ENCODE peak calls at places on chromosome 14, in nine cellular contexts. D is SK-N-SH, A is brain microvascular endothelial cell, Y is pancreas, N is thoracic aorta, X is tibial artery, O is sigmoid colon, R is right atrium auricular region, V is cardiac muscle cell. M is an unnamed sample. For H3K36me3, the result is how much of the 10 kb centered on the place peaks cover.

GRCh38 chr14:92487513-92488133 is 26.0 kb upstream of the RIN3 start:
- DNase-seq in X (no peak), N (no peak), O (no peak), Y (no peak), A (no peak), R (peak), V (no peak), D (no peak), M (peak)

GRCh38 chr14:90489306-90489705 is 92.5 kb downstream of the CALM1 start:
- DNase-seq in R (no peak), D (no peak), Y (no peak), A (no peak), V (no peak), X (no peak), N (no peak), O (no peak), M (no peak)

GRCh38 chr14:55665067-55665700 is 85.2 kb downstream of the KTN1 start:
- DNase-seq in A (no peak), R (no peak), Y (no peak), N (no peak), O (no peak), V (no peak), X (no peak), D (no peak), M (no peak)

GRCh38 chr14:60639677-60640076 is 9.6 kb downstream of the SIX1 start:
- DNase-seq in O (no peak), N (no peak), A (no peak), V (no peak), R (no peak), Y (no peak), X (no peak), D (no peak), M (no peak)

GRCh38 chr14:60933920-60934655 is 46.8 kb downstream of the TRMT5 start:
- DNase-seq in R (no peak), X (no peak), N (no peak), D (no peak), O (no peak), A (no peak), V (no peak), Y (no peak), M (no peak)

GRCh38 chr14:80988742-80989429 is 33.5 kb downstream of the TSHR start:
- DNase-seq in X (no peak), V (no peak), R (no peak), A (peak), O (no peak), D (no peak), Y (no peak), N (no peak), M (no peak)

GRCh38 chr14:99562848-99563748 is 40.9 kb downstream of the CCDC85C start:
- DNase-seq in V (peak), D (peak), Y (peak), O (peak), X (no peak), R (peak), N (no peak), A (peak), M (peak)

GRCh38 chr14:59754256-59754655 is 116.3 kb downstream of the RTN1 start:
- DNase-seq in Y (no peak), O (no peak), X (no peak), V (no peak), R (no peak), N (no peak), D (no peak), A (no peak), M (no peak)

GRCh38 chr14:36362648-36363047 is 42.2 kb upstream of the MBIP start:
- DNase-seq in D (no peak), N (no peak), A (no peak), O (no peak), Y (no peak), R (no peak), X (no peak), V (no peak), M (no peak)

GRCh38 chr14:89212386-89213235 is 204.4 kb downstream of the FOXN3 start:
- DNase-seq in D (peak), Y (no peak), O (no peak), N (no peak), X (no peak), A (no peak), R (no peak), V (no peak), M (no peak)

GRCh38 chr14:86646688-86647687 is 1117.0 kb downstream of the FLRT2 start:
- DNase-seq in V (no peak), D (no peak), Y (no peak), R (no peak), X (no peak), O (no peak), N (no peak), A (no peak), M (no peak)

GRCh38 chr14:71714225-71714624 is 218.0 kb upstream of the RGS6 start:
- DNase-seq in V (no peak), R (no peak), A (peak), N (no peak), D (no peak), X (no peak), Y (no peak), O (no peak), M (no peak)

GRCh38 chr14:39303100-39303499 is 69.4 kb downstream of the MIA2 start:
- DNase-seq in N (no peak), R (no peak), D (no peak), Y (no peak), X (no peak), O (no peak), A (no peak), V (no peak), M (no peak)

GRCh38 chr14:60724080-60724618 is at the start of gene SIX4:
- DNase-seq in R (peak), N (peak), X (peak), O (peak), D (peak), V (peak), Y (peak), A (peak), M (peak)

GRCh38 chr14:78403278-78403815 is 233.2 kb downstream of the NRXN3 start:
- DNase-seq in A (peak), R (no peak), O (no peak), D (no peak), Y (no peak), N (no peak), X (no peak), V (no peak), M (no peak)

GRCh38 chr14:73888460-73888725 is 1.7 kb downstream of the ZNF410 start:
- DNase-seq in R (no peak), N (no peak), O (no peak), A (no peak), V (no peak), D (no peak), X (no peak), Y (no peak), M (no peak)

GRCh38 chr14:59154383-59154782 is 34.1 kb upstream of the DAAM1 start:
- DNase-seq in V (no peak), Y (no peak), X (no peak), D (no peak), A (no peak), O (no peak), R (no peak), N (no peak), M (no peak)

GRCh38 chr14:73829526-73830431 is 21.9 kb upstream of the PTGR2 start:
- DNase-seq in X (no peak), R (peak), D (no peak), Y (no peak), N (no peak), O (no peak), V (no peak), A (peak), M (no peak)

GRCh38 chr14:19800282-19801117 is 3.1 kb upstream of the OR4N2 start:
- DNase-seq in X (no peak), O (no peak), V (no peak), A (no peak), R (no peak), Y (no peak), D (no peak), N (no peak), M (no peak)

GRCh38 chr14:61663312-61663974 is 31.9 kb upstream of the HIF1A start:
- DNase-seq in R (no peak), Y (no peak), D (no peak), O (no peak), N (no peak), V (no peak), A (no peak), X (no peak), M (no peak)

GRCh38 chr14:36781897-36782296 is 120.2 kb downstream of the PAX9 start:
- DNase-seq in N (no peak), D (no peak), R (no peak), A (no peak), X (no peak), O (no peak), V (no peak), Y (no peak), M (no peak)

GRCh38 chr14:52494444-52494843 is 57.9 kb downstream of the TXNDC16 start:
- DNase-seq in Y (no peak), O (no peak), R (no peak), V (no peak), X (no peak), D (no peak), A (no peak), N (no peak), M (no peak)

GRCh38 chr14:75176142-75176820 is at the start of gene TMED10:
- DNase-seq in N (peak), V (peak), X (peak), D (peak), A (peak), Y (peak), R (peak), O (peak), M (peak)

GRCh38 chr14:71070169-71070568 is 162.9 kb downstream of the PCNX1 start:
- DNase-seq in Y (no peak), A (no peak), X (no peak), R (no peak), V (no peak), N (no peak), D (no peak), O (no peak), M (no peak)

GRCh38 chr14:78291958-78292357 is 121.8 kb downstream of the NRXN3 start:
- DNase-seq in Y (no peak), N (no peak), O (no peak), R (no peak), X (no peak), D (no peak), V (no peak), A (no peak), M (no peak)

GRCh38 chr14:22047105-22047504 is 373.5 kb upstream of the OR4E1 start:
- DNase-seq in X (no peak), R (no peak), V (peak), Y (no peak), A (no peak), N (no peak), O (no peak), D (no peak), M (no peak)

GRCh38 chr14:97290065-97290464 is 492.9 kb downstream of the VRK1 start:
- DNase-seq in D (no peak), V (no peak), Y (no peak), A (no peak), R (no peak), X (no peak), O (no peak), N (no peak), M (no peak)

GRCh38 chr14:58659846-58660245 is 22.1 kb downstream of the DACT1 start:
- DNase-seq in D (no peak), R (no peak), O (peak), X (peak), Y (no peak), N (no peak), A (no peak), V (no peak), M (no peak)

GRCh38 chr14:53399057-53399456 is 245.9 kb upstream of the DDHD1 start:
- DNase-seq in N (no peak), O (no peak), R (no peak), D (no peak), V (no peak), X (no peak), A (peak), Y (no peak), M (no peak)

GRCh38 chr14:90743826-90744225 is 72.4 kb downstream of the TTC7B start:
- DNase-seq in A (no peak), X (no peak), O (no peak), V (no peak), N (no peak), Y (no peak), R (peak), D (no peak), M (no peak)

GRCh38 chr14:80940146-80940545 is 1.4 kb downstream of the CEP128 start:
- DNase-seq in Y (no peak), N (no peak), R (no peak), D (no peak), O (no peak), X (no peak), A (no peak), V (no peak), M (no peak)

GRCh38 chr14:90132821-90133570 is 71.2 kb downstream of the KCNK13 start:
- DNase-seq in O (no peak), Y (no peak), X (no peak), N (no peak), V (no peak), R (no peak), A (peak), D (no peak), M (no peak)

GRCh38 chr14:72781476-72782181 is 112.3 kb downstream of the DPF3 start:
- DNase-seq in A (peak), Y (no peak), R (peak), X (no peak), N (no peak), V (no peak), O (no peak), D (no peak), M (no peak)

GRCh38 chr14:76597387-76597786 is 163.9 kb upstream of the VASH1 start:
- DNase-seq in N (no peak), Y (no peak), R (no peak), X (peak), D (no peak), A (no peak), O (peak), V (no peak), M (no peak)

GRCh38 chr14:91018465-91018864 is 42.0 kb downstream of the RPS6KA5 start:
- DNase-seq in Y (no peak), N (no peak), R (no peak), A (no peak), O (no peak), V (no peak), X (no peak), D (no peak), M (no peak)

GRCh38 chr14:49636866-49637265 is 1.8 kb upstream of the DNAAF2 start:
- DNase-seq in X (no peak), D (no peak), Y (no peak), N (no peak), A (no peak), R (no peak), O (no peak), V (no peak), M (no peak)

GRCh38 chr14:87152701-87153100 is 840.3 kb downstream of the GALC start:
- DNase-seq in A (no peak), R (no peak), N (no peak), O (no peak), X (no peak), Y (no peak), D (no peak), V (no peak), M (no peak)

GRCh38 chr14:94424371-94424770 is 28.2 kb downstream of the SERPINA11 start:
- DNase-seq in V (no peak), N (no peak), D (no peak), O (no peak), A (no peak), Y (no peak), X (no peak), R (no peak), M (no peak)
- TF ChIP-seq CTCF in V (no peak), N (no peak), D (no peak), O (no peak), A (no peak), Y (no peak), X (no peak), R (no peak), M (no peak)

GRCh38 chr14:103134405-103134804 is 11.1 kb downstream of the TNFAIP2 start:
- DNase-seq in A (no peak), V (no peak), N (no peak), O (no peak), R (no peak), X (no peak), Y (no peak), D (no peak), M (no peak)
- H3K36me3 ChIP-seq in A (under half), V (under half), N (under half), O (half or more), R (under half), X (under half), Y (under half), D (under half), M (under half)

DNA sequence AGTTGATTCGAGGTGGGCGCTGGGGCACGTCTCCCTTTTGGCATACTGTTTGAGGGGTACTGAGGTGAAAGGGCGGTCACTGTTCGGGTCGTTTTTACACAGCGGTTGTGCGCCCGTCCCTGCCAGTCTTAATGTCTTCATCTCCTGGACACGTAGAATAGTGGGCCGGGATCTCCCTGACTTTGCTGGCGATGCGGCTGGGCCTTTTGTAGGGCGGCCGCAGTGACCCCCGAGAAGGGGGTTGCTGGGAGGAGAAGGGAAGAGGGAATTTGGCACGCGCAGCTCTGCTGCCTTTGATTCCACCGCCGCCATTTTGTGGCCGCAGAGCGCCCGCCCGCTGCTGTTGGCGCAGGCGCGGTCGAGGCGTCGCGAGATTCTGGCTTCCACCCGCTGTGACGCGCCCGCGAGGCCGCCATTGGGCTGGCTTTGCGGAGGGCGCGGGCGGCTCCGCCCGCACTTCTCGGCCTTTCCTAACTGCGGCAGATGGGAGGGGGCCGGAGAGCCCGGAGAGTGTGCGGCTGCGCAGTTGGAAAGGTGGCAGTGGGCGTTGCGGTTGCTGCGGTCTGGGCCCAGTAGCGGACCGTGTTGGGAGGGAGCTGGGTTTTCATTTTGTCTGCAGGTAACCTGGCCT is 542 bp downstream of the SRSF5 start:
- DNase-seq in V (peak), N (peak), R (peak), X (peak), Y (peak), A (peak), O (peak), D (peak), M (peak)
- TF ChIP-seq CTCF in V (no peak), N (no peak), R (peak), X (peak), Y (no peak), A (no peak), O (no peak), D (no peak), M (no peak)

GRCh38 chr14:23324993-23325392 is 3.7 kb downstream of the PABPN1 start:
- DNase-seq in X (no peak), R (peak), Y (no peak), D (no peak), V (no peak), N (no peak), A (no peak), O (no peak), M (no peak)
- H3K36me3 ChIP-seq in X (under half), R (under half), Y (under half), D (under half), V (under half), N (under half), A (under half), O (under half), M (under half)

DNA sequence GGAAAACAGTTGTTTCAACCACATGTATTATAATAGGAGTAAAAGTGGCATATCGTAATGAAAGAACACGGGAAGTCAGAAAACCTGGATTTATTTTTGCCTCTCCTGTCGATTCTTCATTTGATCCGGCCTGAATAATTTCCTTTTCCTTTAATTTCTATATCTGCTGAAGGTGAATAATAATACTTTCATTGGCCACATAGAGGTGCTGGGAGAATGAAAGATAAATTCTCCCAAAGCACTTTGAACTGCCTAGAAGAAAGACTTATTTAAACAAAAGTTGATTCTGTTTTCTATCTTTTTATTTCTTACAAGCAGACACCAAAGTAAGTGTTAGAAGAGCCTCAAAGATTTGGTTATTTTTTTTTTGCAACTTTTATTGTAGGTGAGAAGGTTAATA is 339.1 kb downstream of the RAD51B start:
- DNase-seq in O (no peak), V (no peak), R (no peak), X (no peak), Y (no peak), N (no peak), A (no peak), D (no peak), M (no peak)
- TF ChIP-seq CTCF in O (no peak), V (no peak), R (peak), X (no peak), Y (no peak), N (no peak), A (no peak), D (no peak), M (no peak)

DNA sequence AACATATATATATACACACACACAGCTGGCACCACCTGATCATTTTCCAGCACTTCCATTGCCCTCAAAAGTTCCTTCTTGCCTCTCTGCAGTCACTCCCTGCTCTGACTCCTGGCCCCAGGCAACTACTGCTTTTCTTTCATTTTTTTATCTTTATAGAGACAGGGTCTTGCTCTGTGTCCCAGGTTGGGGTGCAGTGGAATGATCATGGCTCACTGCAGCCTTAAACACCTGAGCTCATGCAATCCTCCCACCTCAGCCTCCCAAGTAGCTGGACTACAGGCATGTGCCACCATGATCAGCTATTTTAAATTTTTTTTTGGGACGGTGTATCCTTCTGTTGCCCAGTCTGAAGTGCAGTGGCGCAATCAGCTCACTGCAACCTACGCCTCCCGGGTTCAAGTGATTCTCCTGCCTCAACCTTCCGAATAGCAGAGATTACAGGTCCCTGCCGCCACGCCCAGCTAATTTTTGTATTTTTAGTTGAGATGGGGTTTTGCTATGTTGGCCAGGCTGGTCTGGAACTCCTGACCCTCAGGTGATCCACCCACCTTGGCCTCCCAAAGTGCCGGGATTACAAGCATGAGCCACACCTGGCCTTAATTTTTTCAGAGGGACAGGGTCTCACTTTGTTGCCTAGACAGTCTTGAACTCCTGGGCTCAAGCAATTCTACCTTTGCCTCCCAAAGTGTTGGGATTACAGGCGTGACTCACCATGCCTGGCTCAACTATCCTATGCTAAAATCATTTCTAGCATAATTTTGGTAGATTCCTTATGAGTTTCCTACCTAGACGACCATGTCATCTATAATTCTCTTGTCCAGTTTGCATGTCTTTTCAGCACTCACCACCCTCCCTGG is 7.8 kb downstream of the HSP90AA1 start:
- DNase-seq in R (no peak), D (no peak), V (no peak), N (no peak), A (no peak), Y (no peak), O (no peak), X (no peak), M (no peak)
- H3K36me3 ChIP-seq in R (half or more), D (under half), V (under half), N (under half), A (half or more), Y (under half), O (half or more), X (half or more), M (half or more)

GRCh38 chr14:93953739-93954515 is 22.4 kb downstream of the ASB2 start:
- DNase-seq in D (no peak), X (no peak), N (no peak), Y (no peak), V (no peak), O (no peak), R (no peak), A (no peak), M (no peak)

GRCh38 chr14:93954516-93954830 is 21.9 kb downstream of the ASB2 start:
- DNase-seq in X (no peak), R (no peak), A (no peak), Y (no peak), N (no peak), V (peak), D (no peak), O (no peak), M (no peak)

GRCh38 chr14:93952829-93953228 is 23.5 kb downstream of the ASB2 start:
- DNase-seq in V (no peak), A (no peak), O (no peak), R (no peak), N (no peak), X (no peak), D (no peak), Y (no peak), M (no peak)

GRCh38 chr14:93951798-93952540 is 24.4 kb downstream of the ASB2 start:
- DNase-seq in Y (no peak), N (no peak), D (no peak), A (no peak), R (no peak), O (no peak), V (no peak), X (no peak), M (no peak)

GRCh38 chr14:93953263-93953662 is 23.1 kb downstream of the ASB2 start:
- DNase-seq in O (no peak), A (no peak), X (no peak), V (peak), Y (no peak), N (no peak), R (no peak), D (peak), M (no peak)
- TF ChIP-seq CTCF in O (peak), A (peak), X (no peak), V (peak), Y (no peak), N (no peak), R (peak), D (no peak), M (no peak)